ENCODE peak calls at places on chromosomes 4 and X, in five cellular contexts. H is mammary epithelial cell, N is astrocyte of the cerebellum, T is right atrium auricular region, S is AG09309. E is an unnamed sample.

GRCh38 chr4:77190053-77190452 is 33.0 kb downstream of the CCNG2 start:
- DNase-seq in H (peak), N (no peak), T (no peak), S (no peak), E (no peak)

GRCh38 chr4:122733805-122734155 is 1.3 kb downstream of the BBS12 start:
- DNase-seq in H (no peak), N (no peak), T (no peak), S (no peak), E (no peak)

GRCh38 chrX:110733166-110733565 is 62.5 kb downstream of the CHRDL1 start:
- DNase-seq in H (peak), N (no peak), T (no peak), S (no peak), E (no peak)

GRCh38 chr4:125389713-125390112 is 75.0 kb downstream of the FAT4 start:
- DNase-seq in H (peak), N (peak), T (no peak), S (peak), E (no peak)

GRCh38 chr4:1169171-1169671 is 3.2 kb downstream of the SPON2 start:
- DNase-seq in H (no peak), N (no peak), T (no peak), S (no peak), E (no peak)

GRCh38 chr4:174867893-174868292 is 38.8 kb upstream of the GLRA3 start:
- DNase-seq in H (no peak), N (no peak), T (no peak), S (no peak), E (no peak)

GRCh38 chr4:51963871-51964513 is 56.2 kb downstream of the LRRC66 start:
- DNase-seq in H (no peak), N (no peak), T (no peak), S (no peak), E (no peak)

GRCh38 chrX:150482537-150483217 is 85.7 kb upstream of the MTM1 start:
- DNase-seq in H (peak), N (peak), T (no peak), S (peak), E (no peak)

GRCh38 chrX:100083146-100083715 is 326.8 kb downstream of the PCDH19 start:
- DNase-seq in H (peak), N (no peak), T (no peak), S (no peak), E (no peak)

GRCh38 chr4:122666527-122667245 is 45.8 kb upstream of the IL21 start:
- DNase-seq in H (peak), N (peak), T (no peak), S (peak), E (no peak)

GRCh38 chrX:118807151-118808017 is 16.2 kb upstream of the ZCCHC12 start:
- DNase-seq in H (peak), N (peak), T (no peak), S (peak), E (no peak)

GRCh38 chrX:332916-333610 is 14.5 kb upstream of the GTPBP6 start:
- DNase-seq in H (no peak), N (no peak), T (no peak), S (no peak), E (no peak)

GRCh38 chr4:46254788-46255187 is 130.9 kb upstream of the GABRG1 start:
- DNase-seq in H (peak), N (peak), T (no peak), S (no peak), E (no peak)

GRCh38 chr4:13327991-13328390 is 156.1 kb downstream of the RAB28 start:
- DNase-seq in H (peak), N (no peak), T (no peak), S (no peak), E (no peak)
- TF ChIP-seq CTCF in H (no peak), N (no peak), T (no peak), S (no peak), E (no peak)

GRCh38 chr4:135371137-135371536 is 1169.5 kb upstream of the PABPC4L start:
- DNase-seq in H (no peak), N (no peak), T (no peak), S (no peak), E (no peak)
- TF ChIP-seq CTCF in H (peak), N (no peak), T (no peak), S (no peak), E (no peak)

GRCh38 chr4:176641237-176641636 is 151.5 kb downstream of the VEGFC start:
- DNase-seq in H (peak), N (no peak), T (no peak), S (no peak), E (no peak)

GRCh38 chr4:176638992-176639391 is 153.7 kb downstream of the VEGFC start:
- DNase-seq in H (peak), N (no peak), T (no peak), S (no peak), E (no peak)

GRCh38 chr4:176631611-176632010 is 161.1 kb downstream of the VEGFC start:
- DNase-seq in H (no peak), N (no peak), T (no peak), S (no peak), E (no peak)

DNA sequence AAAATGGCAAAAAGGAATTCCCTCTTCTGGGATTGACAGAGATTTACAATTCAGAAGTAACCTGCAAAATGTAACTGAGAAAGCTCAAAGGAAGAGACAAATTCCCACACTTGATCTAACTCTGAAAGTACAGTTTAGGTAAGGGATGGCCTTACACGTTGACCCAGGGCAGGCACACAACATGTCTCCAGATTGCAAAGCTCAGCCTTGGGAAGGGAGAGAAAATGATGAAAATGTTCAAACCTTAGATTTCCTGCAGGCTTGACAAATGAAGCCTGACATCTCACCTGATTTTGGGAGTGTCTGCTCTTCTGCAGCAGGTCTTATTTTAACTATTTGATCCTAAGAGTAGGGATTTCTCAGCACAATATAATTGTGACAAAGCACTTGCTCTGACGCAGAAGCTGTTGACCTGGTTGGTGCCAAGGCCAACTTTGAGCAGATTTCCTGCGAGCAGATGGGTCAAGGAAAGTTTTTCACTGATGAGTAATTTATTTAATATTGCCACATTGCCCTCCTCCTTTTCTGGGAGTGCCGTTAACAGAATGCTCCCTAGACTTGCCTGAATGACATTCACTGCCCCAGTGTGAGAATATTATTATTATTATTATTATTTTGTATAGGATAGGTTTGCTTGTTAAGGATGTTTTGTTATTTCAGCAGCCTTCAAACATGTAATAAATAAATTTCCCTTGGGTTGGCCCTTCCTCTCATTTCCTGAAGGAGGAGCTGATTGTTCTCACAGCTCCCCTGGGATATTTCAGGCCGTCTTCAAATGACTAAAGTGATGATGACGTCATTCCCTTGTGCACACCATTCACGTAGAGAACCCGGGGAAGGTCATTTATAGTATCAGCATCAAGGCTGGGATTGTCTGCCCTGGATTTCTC is 157.1 kb downstream of the VEGFC start:
- DNase-seq in H (peak), N (peak), T (no peak), S (peak), E (no peak)
- TF ChIP-seq CTCF in H (peak), N (no peak), T (no peak), S (peak), E (no peak)

DNA sequence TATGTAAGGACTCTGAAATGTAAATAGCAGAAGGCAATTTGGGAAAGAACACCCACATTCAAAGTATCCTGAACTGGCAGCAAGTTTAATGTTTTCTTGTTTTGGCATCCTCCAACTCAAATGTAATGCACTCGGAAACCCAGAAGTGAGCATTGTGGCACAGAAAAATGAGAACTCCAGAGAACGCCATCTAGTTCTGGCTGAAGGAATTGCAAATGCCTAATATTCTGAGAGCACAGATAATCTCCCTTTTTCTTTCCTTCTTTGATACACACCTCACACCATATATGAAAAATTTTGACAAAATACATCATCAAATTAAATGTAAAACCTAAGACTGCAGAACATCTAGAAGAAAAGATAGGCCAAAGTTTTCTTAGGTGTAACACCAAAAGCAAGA is 52.1 kb downstream of the PWWP3B start:
- DNase-seq in H (no peak), N (no peak), T (no peak), S (no peak), E (no peak)
- TF ChIP-seq CTCF in H (peak), N (peak), T (peak), S (peak), E (peak)

GRCh38 chrX:17164936-17165335 is 210.1 kb upstream of the NHS start:
- DNase-seq in H (peak), N (peak), T (no peak), S (no peak), E (no peak)

GRCh38 chrX:17161991-17162390 is 213.0 kb upstream of the NHS start:
- DNase-seq in H (peak), N (no peak), T (no peak), S (no peak), E (no peak)

GRCh38 chrX:17164079-17164478 is 210.9 kb upstream of the NHS start:
- DNase-seq in H (no peak), N (no peak), T (no peak), S (no peak), E (no peak)

GRCh38 chrX:17160971-17161370 is 214.0 kb upstream of the NHS start:
- DNase-seq in H (no peak), N (no peak), T (no peak), S (no peak), E (no peak)
- TF ChIP-seq CTCF in H (peak), N (no peak), T (no peak), S (no peak), E (no peak)

GRCh38 chr4:115054836-115055235 is 58.6 kb downstream of the NDST4 start:
- DNase-seq in H (no peak), N (no peak), T (no peak), S (no peak), E (no peak)
- TF ChIP-seq CTCF in H (no peak), N (peak), T (no peak), S (no peak), E (no peak)

GRCh38 chr4:48340905-48341775 is at the start of gene SLAIN2:
- DNase-seq in H (peak), N (peak), T (peak), S (peak), E (peak)
- TF ChIP-seq CTCF in H (peak), N (peak), T (peak), S (peak), E (peak)

DNA sequence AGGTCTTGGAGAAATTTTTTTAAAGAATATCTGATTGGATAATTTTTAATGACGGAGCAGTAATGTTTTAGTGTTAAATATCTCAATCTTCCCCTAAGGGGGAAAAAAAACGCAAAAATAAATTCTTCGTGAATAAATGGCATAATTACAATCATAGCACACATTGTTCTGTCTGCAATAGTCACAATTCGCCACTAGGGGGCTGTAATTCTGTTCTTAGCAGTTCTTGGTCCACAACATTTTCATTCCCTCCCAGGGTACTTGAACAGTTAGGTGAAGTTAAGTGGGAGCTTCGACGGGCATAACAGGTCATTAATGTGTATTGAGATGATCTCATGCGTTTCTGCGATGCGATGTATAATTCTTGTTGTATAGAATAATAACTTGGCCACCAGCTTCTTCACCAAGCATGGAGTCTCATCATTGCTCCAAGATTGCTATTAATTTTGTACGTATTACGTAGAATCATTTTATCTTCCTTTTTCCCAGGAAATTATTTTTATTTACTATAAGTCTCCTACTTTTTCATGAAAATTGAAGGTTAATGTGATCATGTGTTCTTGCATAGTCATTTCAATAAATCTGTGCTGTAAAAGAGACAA is 27.2 kb downstream of the HTR2C start:
- DNase-seq in H (peak), N (peak), T (no peak), S (no peak), E (no peak)
- TF ChIP-seq CTCF in H (peak), N (peak), T (peak), S (peak), E (peak)

DNA sequence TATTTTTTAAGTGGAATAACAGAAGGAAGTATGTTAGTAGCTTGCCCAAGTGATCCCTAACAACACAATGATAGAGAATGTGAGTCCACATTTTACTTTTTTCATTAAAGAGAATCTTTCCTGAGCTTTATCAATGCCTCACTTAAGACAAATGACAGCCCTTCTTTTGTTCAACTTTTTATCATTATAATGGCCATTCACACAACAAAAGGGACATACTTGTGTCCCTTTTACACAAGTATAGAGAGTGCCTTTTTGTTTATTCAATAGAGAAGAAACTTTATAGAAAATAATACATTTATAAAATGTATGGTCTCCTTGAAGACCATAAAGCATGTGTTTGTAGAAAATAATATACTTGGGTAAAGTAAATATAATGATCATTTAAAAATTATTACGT is 96.3 kb downstream of the PDE5A start:
- DNase-seq in H (no peak), N (no peak), T (no peak), S (no peak), E (no peak)
- TF ChIP-seq CTCF in H (no peak), N (no peak), T (no peak), S (no peak), E (no peak)